ENCODE peak calls at places on chromosome 18, in six cellular contexts. Z is NCI-H2107; W is Daoy; P is activated CD8-positive, alpha-beta memory T cell treated with anti-CD3 and anti-CD28 coated beads, Interleukin-2, amount 50 U/mL, for 48 hours; V is coronary artery; X is upper lobe of right lung. A is an unnamed sample.
A peak's percentile ranks its signal among the peaks of the same experiment; 100 is the strongest.

GRCh38 chr18:67385455-67385854 is 131.1 kb downstream of the DSEL start:
- DNase-seq in Z (no peak), W (no peak), P (no peak), V (no peak), X (no peak), A (peak; percentile 64)

GRCh38 chr18:36338420-36338933 is 41.0 kb downstream of the FHOD3 start:
- DNase-seq in Z (no peak), W (no peak), P (no peak), V (no peak), X (no peak), A (no peak)

GRCh38 chr18:74196220-74197119 is 48.1 kb downstream of the TIMM21 start:
- DNase-seq in Z (peak; percentile 52), W (peak; percentile 59), P (no peak), V (no peak), X (no peak), A (peak; percentile 39)

GRCh38 chr18:76252880-76253279 is 242.2 kb downstream of the ZNF516 start:
- DNase-seq in Z (no peak), W (no peak), P (no peak), V (no peak), X (no peak), A (no peak)

GRCh38 chr18:76937597-76937996 is 115.2 kb downstream of the ZNF236 start:
- DNase-seq in Z (no peak), W (no peak), P (no peak), V (no peak), X (no peak), A (peak; percentile 34)

GRCh38 chr18:46623541-46623940 is 33.5 kb downstream of the LOXHD1 start:
- DNase-seq in Z (no peak), W (no peak), P (no peak), V (peak; percentile 58), X (no peak), A (no peak)

GRCh38 chr18:80246656-80247402 is 485 bp downstream of the PARD6G start:
- DNase-seq in Z (no peak), W (peak; percentile 18), P (no peak), V (peak; percentile 70), X (peak; percentile 68), A (no peak)

GRCh38 chr18:74416124-74416523 is 41.0 kb downstream of the DIPK1C start:
- DNase-seq in Z (no peak), W (no peak), P (no peak), V (no peak), X (no peak), A (no peak)

GRCh38 chr18:61842146-61842545 is 50.7 kb downstream of the RNF152 start:
- DNase-seq in Z (no peak), W (no peak), P (no peak), V (no peak), X (no peak), A (no peak)

GRCh38 chr18:48743046-48743445 is 204.2 kb downstream of the CTIF start:
- DNase-seq in Z (no peak), W (no peak), P (no peak), V (peak; percentile 81), X (peak; percentile 70), A (peak; percentile 69)

GRCh38 chr18:62345909-62346308 is 20.8 kb downstream of the TNFRSF11A start:
- DNase-seq in Z (no peak), W (no peak), P (no peak), V (no peak), X (no peak), A (no peak)

GRCh38 chr18:31741096-31741735 is 19.5 kb downstream of the SLC25A52 start:
- DNase-seq in Z (no peak), W (peak; percentile 21), P (peak; percentile 73), V (no peak), X (no peak), A (peak; percentile 4)

GRCh38 chr18:26440644-26441043 is 107.7 kb downstream of the KCTD1 start:
- DNase-seq in Z (no peak), W (no peak), P (no peak), V (peak; percentile 3), X (no peak), A (no peak)

A was measured in HFFc6.